ENCODE peak calls at places on chromosome 3, in ten cellular contexts. U is osteoblast, W is mammary epithelial cell, M is AG04450, I is ovary, Y is upper lobe of right lung, G is PC-3, E is lung, X is astrocyte, S is psoas muscle. F is an unnamed sample.

GRCh38 chr3:187616307-187616939 is 53.8 kb downstream of the SST start:
- DNase-seq in U (peak), W (peak), M (peak), I (no peak), Y (no peak), G (peak), E (peak), X (peak), S (peak), F (no peak)

GRCh38 chr3:189588061-189588817 is 43.0 kb upstream of the TP63 start:
- DNase-seq in U (peak), W (peak), M (no peak), I (no peak), Y (no peak), G (peak), E (no peak), X (peak), S (no peak), F (no peak)

GRCh38 chr3:46662771-46663551 is 30.5 kb downstream of the ALS2CL start:
- DNase-seq in U (peak), W (no peak), M (no peak), I (peak), Y (no peak), G (no peak), E (no peak), X (peak), S (peak), F (peak)

GRCh38 chr3:144947895-144948294 is 976.3 kb downstream of the DIPK2A start:
- DNase-seq in U (no peak), W (no peak), M (no peak), I (no peak), Y (no peak), G (no peak), E (no peak), X (no peak), S (no peak), F (no peak)

GRCh38 chr3:105829229-105829628 is 39.6 kb downstream of the CBLB start:
- DNase-seq in U (no peak), W (no peak), M (no peak), I (no peak), Y (no peak), G (peak), E (no peak), X (no peak), S (no peak), F (no peak)

GRCh38 chr3:109563149-109563548 is 225.8 kb upstream of the DPPA4 start:
- DNase-seq in U (no peak), W (no peak), M (no peak), I (no peak), Y (no peak), G (no peak), E (no peak), X (no peak), S (no peak), F (no peak)

GRCh38 chr3:127390365-127391025 is 102.6 kb upstream of the PRR20G start:
- DNase-seq in U (no peak), W (no peak), M (no peak), I (no peak), Y (peak), G (no peak), E (no peak), X (no peak), S (no peak), F (no peak)

GRCh38 chr3:69012836-69013255 is 638 bp downstream of the EOGT start:
- DNase-seq in U (peak), W (no peak), M (no peak), I (peak), Y (peak), G (peak), E (peak), X (peak), S (peak), F (no peak)

GRCh38 chr3:169227911-169228310 is 435.6 kb downstream of the MECOM start:
- DNase-seq in U (peak), W (no peak), M (no peak), I (no peak), Y (no peak), G (no peak), E (no peak), X (peak), S (no peak), F (no peak)

GRCh38 chr3:38040400-38040799 is 1.4 kb downstream of the DLEC1 start:
- DNase-seq in U (no peak), W (no peak), M (no peak), I (no peak), Y (no peak), G (no peak), E (no peak), X (no peak), S (no peak), F (no peak)

GRCh38 chr3:38039101-38039898 is at the start of gene DLEC1:
- DNase-seq in U (peak), W (no peak), M (no peak), I (peak), Y (peak), G (no peak), E (peak), X (peak), S (peak), F (peak)

GRCh38 chr3:38036906-38037305 is 2.1 kb upstream of the DLEC1 start:
- DNase-seq in U (peak), W (no peak), M (no peak), I (no peak), Y (no peak), G (no peak), E (no peak), X (no peak), S (no peak), F (no peak)

GRCh38 chr3:38038447-38038911 is 529 bp upstream of the DLEC1 start:
- DNase-seq in U (no peak), W (no peak), M (no peak), I (no peak), Y (no peak), G (no peak), E (no peak), X (no peak), S (no peak), F (no peak)

DNA sequence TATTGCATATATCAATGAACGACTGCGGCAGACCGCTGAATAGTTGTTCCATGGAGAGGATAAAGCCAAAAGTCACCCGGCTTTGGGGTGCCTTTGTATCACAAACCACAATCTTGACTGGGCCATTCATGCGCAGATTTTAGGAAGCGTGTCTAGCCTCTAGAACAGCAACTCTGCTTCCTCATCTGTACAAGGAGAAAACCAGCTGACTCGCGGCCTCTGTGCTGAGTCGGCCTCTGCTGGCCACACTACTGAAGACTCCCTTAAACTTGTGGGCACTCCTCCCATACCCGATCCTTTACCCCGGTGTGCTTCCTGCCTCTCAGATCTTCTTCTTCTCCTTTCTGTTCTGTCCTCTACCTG is 872 bp downstream of the DLEC1 start:
- DNase-seq in U (peak), W (no peak), M (no peak), I (no peak), Y (peak), G (no peak), E (peak), X (peak), S (peak), F (peak)
- TF ChIP-seq CTCF in U (peak), W (no peak), M (peak), I (no peak), Y (peak), G (peak), E (peak), X (no peak), S (peak), F (no peak)

GRCh38 chr3:164806188-164806587 is 272.1 kb downstream of the SI start:
- DNase-seq in U (no peak), W (no peak), M (no peak), I (no peak), Y (no peak), G (no peak), E (no peak), X (no peak), S (no peak), F (no peak)
- TF ChIP-seq CTCF in U (no peak), W (no peak), M (no peak), I (no peak), Y (peak), G (peak), E (no peak), X (no peak), S (no peak), F (peak)

DNA sequence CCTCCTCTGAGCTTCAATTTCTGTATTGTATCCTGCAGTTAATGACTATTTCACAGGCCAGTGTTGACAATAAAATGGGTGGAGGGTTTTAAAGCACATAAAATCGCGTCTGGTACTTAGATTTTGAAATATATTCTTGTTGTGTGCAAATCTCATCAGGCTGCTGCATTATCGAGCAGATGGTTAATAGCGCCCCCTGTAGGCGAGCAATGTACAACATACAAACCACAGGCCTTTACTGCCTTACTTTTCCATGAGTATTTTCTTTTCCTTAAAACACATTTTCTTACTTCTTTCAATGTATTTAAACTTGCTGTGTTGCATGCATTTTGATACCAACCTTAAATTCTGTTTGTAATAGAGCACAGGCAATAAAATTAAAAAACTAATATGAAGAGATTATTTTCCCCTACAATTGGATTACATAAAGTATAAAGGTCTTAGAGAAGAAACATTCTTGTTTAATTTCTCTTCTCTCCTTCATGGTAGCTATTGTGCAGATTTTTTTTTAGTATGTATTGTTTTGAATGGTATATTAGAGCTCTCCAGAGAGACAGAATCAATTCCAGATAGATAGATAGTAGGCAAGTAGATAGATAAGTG is 608.4 kb downstream of the CADM2 start:
- DNase-seq in U (no peak), W (peak), M (no peak), I (no peak), Y (no peak), G (peak), E (peak), X (no peak), S (no peak), F (no peak)
- TF ChIP-seq CTCF in U (peak), W (peak), M (peak), I (no peak), Y (peak), G (peak), E (no peak), X (peak), S (peak), F (peak)

DNA sequence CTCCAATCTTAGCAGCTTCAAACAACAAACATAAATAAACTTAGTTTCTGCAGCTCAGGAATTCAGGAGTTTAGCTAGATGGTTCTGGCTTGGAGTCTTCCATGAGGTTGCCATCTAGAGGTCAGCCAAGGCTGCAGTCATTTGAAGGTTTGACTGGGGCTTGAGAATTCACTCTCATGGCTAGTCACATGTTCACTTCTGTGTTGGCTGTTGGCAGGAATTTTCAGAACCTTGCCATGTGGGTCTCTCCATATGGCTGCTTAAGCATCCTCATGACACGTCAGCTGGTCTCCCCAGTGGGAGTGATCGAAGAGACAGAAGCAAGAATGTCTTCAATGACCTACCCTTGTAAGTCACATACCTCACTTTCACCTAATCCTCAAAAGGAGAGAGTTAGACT is 269.2 kb upstream of the CNTN3 start:
- DNase-seq in U (no peak), W (peak), M (no peak), I (no peak), Y (no peak), G (no peak), E (no peak), X (no peak), S (no peak), F (no peak)
- TF ChIP-seq CTCF in U (no peak), W (peak), M (peak), I (no peak), Y (no peak), G (peak), E (no peak), X (peak), S (no peak), F (no peak)

DNA sequence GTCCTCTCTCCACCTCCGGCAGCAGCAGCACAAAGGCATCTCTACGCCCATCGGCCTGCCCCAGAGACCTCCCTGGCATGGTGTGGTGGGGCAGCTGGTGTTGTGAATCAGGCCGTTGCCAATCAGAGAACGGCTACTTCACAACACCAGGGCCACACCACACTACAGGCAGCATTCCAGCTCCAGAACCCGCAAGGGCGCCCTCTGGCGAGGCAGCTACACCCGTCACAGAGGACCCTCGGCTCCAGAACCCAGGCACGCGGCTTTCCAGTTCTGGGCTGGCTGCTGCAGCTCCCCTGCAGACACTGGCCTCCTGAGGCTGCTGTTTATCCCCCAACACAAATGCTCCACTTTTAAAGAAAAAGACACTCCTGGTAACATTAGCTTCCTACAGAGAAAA is 127.5 kb upstream of the TOPAZ1 start:
- DNase-seq in U (peak), W (no peak), M (no peak), I (no peak), Y (no peak), G (peak), E (no peak), X (no peak), S (peak), F (no peak)
- TF ChIP-seq CTCF in U (peak), W (no peak), M (peak), I (no peak), Y (no peak), G (peak), E (no peak), X (peak), S (no peak), F (peak)

DNA sequence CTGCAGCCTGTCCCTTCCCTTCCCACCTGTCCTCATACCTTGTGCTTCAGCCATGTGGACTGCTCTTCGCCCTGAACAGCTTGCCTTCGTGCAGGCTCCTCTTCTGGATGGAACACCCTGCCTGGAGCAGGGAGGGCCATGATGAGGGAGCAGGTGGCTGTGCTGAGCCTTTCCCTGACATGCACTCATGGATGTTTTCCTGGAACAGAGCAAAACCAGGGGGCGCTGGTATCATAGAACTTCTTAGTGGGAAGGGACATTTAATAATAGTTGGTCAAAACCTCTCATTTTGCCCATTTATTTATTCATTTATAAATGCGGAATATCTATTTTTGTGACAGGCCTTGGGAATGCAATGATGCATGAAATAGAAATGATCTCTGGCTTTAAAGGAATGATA is 149.3 kb downstream of the CACNA1D start:
- DNase-seq in U (no peak), W (no peak), M (no peak), I (no peak), Y (no peak), G (no peak), E (no peak), X (no peak), S (no peak), F (no peak)
- TF ChIP-seq CTCF in U (no peak), W (no peak), M (no peak), I (no peak), Y (no peak), G (peak), E (no peak), X (no peak), S (no peak), F (no peak)

GRCh38 chr3:65958216-65958615 is 80.5 kb downstream of the MAGI1 start:
- DNase-seq in U (no peak), W (no peak), M (no peak), I (no peak), Y (no peak), G (peak), E (no peak), X (no peak), S (no peak), F (no peak)
- TF ChIP-seq CTCF in U (no peak), W (no peak), M (no peak), I (no peak), Y (no peak), G (no peak), E (no peak), X (no peak), S (no peak), F (no peak)

DNA sequence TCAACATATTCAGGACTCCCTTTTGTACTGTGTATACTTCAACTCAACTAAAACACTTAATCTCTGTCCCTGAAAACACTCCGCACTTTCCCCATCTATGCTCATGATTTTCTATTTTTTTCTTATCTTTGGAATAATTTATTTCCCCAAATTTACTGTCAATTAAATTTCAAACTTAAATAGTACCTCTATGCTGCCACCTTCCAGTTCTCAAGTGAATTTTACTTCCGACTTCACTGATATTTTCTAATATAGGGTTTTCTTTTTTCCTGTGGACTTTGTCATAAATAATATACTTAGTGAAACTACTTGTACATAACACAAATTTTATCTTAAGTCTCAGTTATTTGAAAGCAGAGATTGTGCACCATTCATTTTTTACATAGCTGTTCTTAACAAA is 1303.3 kb downstream of the OTOL1 start:
- DNase-seq in U (no peak), W (no peak), M (no peak), I (no peak), Y (no peak), G (peak), E (no peak), X (no peak), S (no peak), F (no peak)
- TF ChIP-seq CTCF in U (peak), W (no peak), M (peak), I (no peak), Y (no peak), G (peak), E (no peak), X (no peak), S (no peak), F (no peak)

GRCh38 chr3:40691598-40691905 is 166.8 kb downstream of the ZNF621 start:
- DNase-seq in U (no peak), W (peak), M (no peak), I (no peak), Y (no peak), G (peak), E (no peak), X (no peak), S (no peak), F (peak)
- TF ChIP-seq CTCF in U (no peak), W (no peak), M (no peak), I (no peak), Y (no peak), G (no peak), E (no peak), X (no peak), S (no peak), F (no peak)

F was measured in right atrium auricular region.